ENCODE peak calls at places on chromosome 22, in nine cellular contexts. One of them, this sample, is unnamed.

GRCh38 chr22:38271101-38271500 is 1.7 kb downstream of the TMEM184B start:
- DNase-seq in upper lobe of left lung: no peak
- DNase-seq in A549: no peak
- DNase-seq in stomach: no peak
- DNase-seq in suprapubic skin: no peak
- DNase-seq in K562: no peak
- DNase-seq in transverse colon: no peak
- DNase-seq in tibial nerve: no peak
- DNase-seq in ovary: no peak
- DNase-seq in this sample: no peak

GRCh38 chr22:30459206-30460052 is 12.4 kb downstream of the SEC14L3 start:
- DNase-seq in stomach: no peak
- DNase-seq in tibial nerve: no peak
- DNase-seq in ovary: no peak
- DNase-seq in A549: peak
- DNase-seq in transverse colon: no peak
- DNase-seq in suprapubic skin: no peak
- DNase-seq in upper lobe of left lung: no peak
- DNase-seq in K562: peak
- DNase-seq in this sample: no peak

GRCh38 chr22:24165673-24166072 is 15.6 kb upstream of the SUSD2 start:
- DNase-seq in K562: no peak
- DNase-seq in A549: no peak
- DNase-seq in ovary: no peak
- DNase-seq in transverse colon: no peak
- DNase-seq in tibial nerve: no peak
- DNase-seq in upper lobe of left lung: no peak
- DNase-seq in stomach: no peak
- DNase-seq in suprapubic skin: no peak
- DNase-seq in this sample: no peak

GRCh38 chr22:39932918-39933649 is 27.1 kb upstream of the TMA7B start:
- DNase-seq in stomach: peak
- DNase-seq in tibial nerve: no peak
- DNase-seq in transverse colon: peak
- DNase-seq in A549: peak
- DNase-seq in K562: peak
- DNase-seq in ovary: no peak
- DNase-seq in upper lobe of left lung: no peak
- DNase-seq in suprapubic skin: no peak
- DNase-seq in this sample: no peak

GRCh38 chr22:35570686-35571194 is 30.1 kb downstream of the RASD2 start:
- DNase-seq in A549: no peak
- DNase-seq in K562: no peak
- DNase-seq in stomach: no peak
- DNase-seq in upper lobe of left lung: no peak
- DNase-seq in tibial nerve: no peak
- DNase-seq in transverse colon: no peak
- DNase-seq in suprapubic skin: no peak
- DNase-seq in ovary: no peak
- DNase-seq in this sample: no peak

GRCh38 chr22:25553131-25553530 is 11.3 kb upstream of the GRK3 start:
- DNase-seq in K562: no peak
- DNase-seq in upper lobe of left lung: no peak
- DNase-seq in tibial nerve: no peak
- DNase-seq in A549: no peak
- DNase-seq in transverse colon: no peak
- DNase-seq in stomach: no peak
- DNase-seq in ovary: no peak
- DNase-seq in suprapubic skin: no peak
- DNase-seq in this sample: no peak

GRCh38 chr22:30304495-30305244 is 15.4 kb upstream of the CASTOR1 start:
- DNase-seq in transverse colon: peak
- DNase-seq in A549: no peak
- DNase-seq in tibial nerve: no peak
- DNase-seq in upper lobe of left lung: no peak
- DNase-seq in suprapubic skin: no peak
- DNase-seq in ovary: no peak
- DNase-seq in stomach: peak
- DNase-seq in K562: no peak
- DNase-seq in this sample: no peak

GRCh38 chr22:26406118-26406517 is 22.9 kb upstream of the ASPHD2 start:
- DNase-seq in upper lobe of left lung: no peak
- DNase-seq in A549: peak
- DNase-seq in tibial nerve: no peak
- DNase-seq in stomach: no peak
- DNase-seq in transverse colon: no peak
- DNase-seq in K562: no peak
- DNase-seq in ovary: no peak
- DNase-seq in suprapubic skin: no peak
- DNase-seq in this sample: no peak

GRCh38 chr22:41447435-41448188 is 1.0 kb upstream of the TOB2 start:
- DNase-seq in tibial nerve: peak
- DNase-seq in A549: peak
- DNase-seq in suprapubic skin: no peak
- DNase-seq in upper lobe of left lung: peak
- DNase-seq in transverse colon: peak
- DNase-seq in ovary: peak
- DNase-seq in K562: peak
- DNase-seq in stomach: peak
- DNase-seq in this sample: peak

GRCh38 chr22:21736948-21737347 is 1.4 kb upstream of the YPEL1 start:
- DNase-seq in suprapubic skin: no peak
- DNase-seq in A549: no peak
- DNase-seq in tibial nerve: no peak
- DNase-seq in transverse colon: no peak
- DNase-seq in K562: no peak
- DNase-seq in stomach: no peak
- DNase-seq in upper lobe of left lung: no peak
- DNase-seq in ovary: no peak
- DNase-seq in this sample: no peak

GRCh38 chr22:38249803-38250641 is 22.8 kb downstream of the TMEM184B start:
- DNase-seq in stomach: no peak
- DNase-seq in suprapubic skin: no peak
- DNase-seq in transverse colon: no peak
- DNase-seq in A549: no peak
- DNase-seq in tibial nerve: no peak
- DNase-seq in K562: no peak
- DNase-seq in upper lobe of left lung: peak
- DNase-seq in ovary: no peak
- DNase-seq in this sample: no peak

GRCh38 chr22:45534339-45535192 is 31.9 kb downstream of the FBLN1 start:
- DNase-seq in K562: no peak
- DNase-seq in stomach: no peak
- DNase-seq in ovary: peak
- DNase-seq in tibial nerve: no peak
- DNase-seq in transverse colon: no peak
- DNase-seq in A549: no peak
- DNase-seq in upper lobe of left lung: no peak
- DNase-seq in suprapubic skin: no peak
- DNase-seq in this sample: peak

GRCh38 chr22:47841166-47841565 is 1078.7 kb downstream of the TBC1D22A start:
- DNase-seq in A549: no peak
- DNase-seq in suprapubic skin: no peak
- DNase-seq in transverse colon: no peak
- DNase-seq in K562: no peak
- DNase-seq in stomach: no peak
- DNase-seq in upper lobe of left lung: no peak
- DNase-seq in tibial nerve: no peak
- DNase-seq in ovary: no peak
- DNase-seq in this sample: no peak

GRCh38 chr22:26568207-26568706 is 21.7 kb downstream of the TPST2 start:
- DNase-seq in transverse colon: no peak
- DNase-seq in tibial nerve: no peak
- DNase-seq in ovary: no peak
- DNase-seq in upper lobe of left lung: no peak
- DNase-seq in suprapubic skin: no peak
- DNase-seq in stomach: no peak
- DNase-seq in K562: no peak
- DNase-seq in A549: no peak
- DNase-seq in this sample: no peak

GRCh38 chr22:28474248-28474647 is 205.4 kb downstream of the TTC28 start:
- DNase-seq in K562: no peak
- DNase-seq in A549: no peak
- DNase-seq in stomach: no peak
- DNase-seq in transverse colon: no peak
- DNase-seq in suprapubic skin: no peak
- DNase-seq in upper lobe of left lung: no peak
- DNase-seq in tibial nerve: no peak
- DNase-seq in ovary: no peak
- DNase-seq in this sample: no peak

GRCh38 chr22:40176921-40177737 is 596 bp upstream of the TNRC6B start:
- DNase-seq in transverse colon: peak
- DNase-seq in upper lobe of left lung: no peak
- DNase-seq in tibial nerve: peak
- DNase-seq in ovary: no peak
- DNase-seq in K562: peak
- DNase-seq in stomach: peak
- DNase-seq in A549: peak
- DNase-seq in suprapubic skin: no peak
- DNase-seq in this sample: no peak

GRCh38 chr22:40046126-40046525 is 51.4 kb downstream of the FAM83F start:
- DNase-seq in suprapubic skin: no peak
- DNase-seq in tibial nerve: no peak
- DNase-seq in A549: no peak
- DNase-seq in K562: no peak
- DNase-seq in upper lobe of left lung: no peak
- DNase-seq in ovary: no peak
- DNase-seq in stomach: no peak
- DNase-seq in transverse colon: no peak
- DNase-seq in this sample: no peak

GRCh38 chr22:29524440-29525191 is 28.9 kb downstream of the THOC5 start:
- DNase-seq in tibial nerve: no peak
- DNase-seq in K562: peak
- DNase-seq in transverse colon: peak
- DNase-seq in ovary: peak
- DNase-seq in A549: peak
- DNase-seq in upper lobe of left lung: no peak
- DNase-seq in suprapubic skin: no peak
- DNase-seq in stomach: peak
- DNase-seq in this sample: no peak

GRCh38 chr22:41620646-41621098 is at the start of gene DESI1:
- DNase-seq in ovary: no peak
- DNase-seq in suprapubic skin: no peak
- DNase-seq in K562: no peak
- DNase-seq in upper lobe of left lung: no peak
- DNase-seq in stomach: no peak
- DNase-seq in transverse colon: no peak
- DNase-seq in tibial nerve: no peak
- DNase-seq in A549: peak
- DNase-seq in this sample: no peak

GRCh38 chr22:20816559-20816958 is 42.1 kb downstream of the PI4KA start:
- DNase-seq in suprapubic skin: no peak
- DNase-seq in A549: no peak
- DNase-seq in tibial nerve: no peak
- DNase-seq in upper lobe of left lung: no peak
- DNase-seq in stomach: no peak
- DNase-seq in K562: no peak
- DNase-seq in ovary: no peak
- DNase-seq in transverse colon: no peak
- DNase-seq in this sample: no peak

GRCh38 chr22:32828150-32828549 is 26.6 kb downstream of the TIMP3 start:
- DNase-seq in suprapubic skin: no peak
- DNase-seq in A549: no peak
- DNase-seq in tibial nerve: no peak
- DNase-seq in K562: no peak
- DNase-seq in ovary: no peak
- DNase-seq in upper lobe of left lung: no peak
- DNase-seq in transverse colon: no peak
- DNase-seq in stomach: no peak
- DNase-seq in this sample: peak
- TF ChIP-seq EP300 in suprapubic skin: no peak
- TF ChIP-seq EP300 in A549: no peak
- TF ChIP-seq EP300 in tibial nerve: no peak
- TF ChIP-seq EP300 in K562: no peak
- TF ChIP-seq EP300 in ovary: no peak
- TF ChIP-seq EP300 in upper lobe of left lung: no peak
- TF ChIP-seq EP300 in transverse colon: no peak
- TF ChIP-seq EP300 in stomach: no peak
- TF ChIP-seq EP300 in this sample: no peak

GRCh38 chr22:50532824-50533344 is 3.1 kb upstream of the TYMP start:
- DNase-seq in suprapubic skin: no peak
- DNase-seq in A549: no peak
- DNase-seq in upper lobe of left lung: no peak
- DNase-seq in stomach: no peak
- DNase-seq in K562: no peak
- DNase-seq in transverse colon: no peak
- DNase-seq in tibial nerve: no peak
- DNase-seq in ovary: no peak
- DNase-seq in this sample: no peak
- TF ChIP-seq EP300 in suprapubic skin: no peak
- TF ChIP-seq EP300 in A549: no peak
- TF ChIP-seq EP300 in upper lobe of left lung: no peak
- TF ChIP-seq EP300 in stomach: no peak
- TF ChIP-seq EP300 in K562: no peak
- TF ChIP-seq EP300 in transverse colon: no peak
- TF ChIP-seq EP300 in tibial nerve: no peak
- TF ChIP-seq EP300 in ovary: no peak
- TF ChIP-seq EP300 in this sample: no peak

GRCh38 chr22:43884600-43885318 is 7.1 kb downstream of the PNPLA5 start:
- DNase-seq in stomach: peak
- DNase-seq in A549: peak
- DNase-seq in ovary: peak
- DNase-seq in K562: peak
- DNase-seq in suprapubic skin: no peak
- DNase-seq in upper lobe of left lung: no peak
- DNase-seq in tibial nerve: peak
- DNase-seq in transverse colon: peak
- DNase-seq in this sample: peak
- TF ChIP-seq EP300 in stomach: no peak
- TF ChIP-seq EP300 in A549: no peak
- TF ChIP-seq EP300 in ovary: no peak
- TF ChIP-seq EP300 in K562: no peak
- TF ChIP-seq EP300 in suprapubic skin: no peak
- TF ChIP-seq EP300 in upper lobe of left lung: no peak
- TF ChIP-seq EP300 in tibial nerve: no peak
- TF ChIP-seq EP300 in transverse colon: no peak
- TF ChIP-seq EP300 in this sample: no peak

DNA sequence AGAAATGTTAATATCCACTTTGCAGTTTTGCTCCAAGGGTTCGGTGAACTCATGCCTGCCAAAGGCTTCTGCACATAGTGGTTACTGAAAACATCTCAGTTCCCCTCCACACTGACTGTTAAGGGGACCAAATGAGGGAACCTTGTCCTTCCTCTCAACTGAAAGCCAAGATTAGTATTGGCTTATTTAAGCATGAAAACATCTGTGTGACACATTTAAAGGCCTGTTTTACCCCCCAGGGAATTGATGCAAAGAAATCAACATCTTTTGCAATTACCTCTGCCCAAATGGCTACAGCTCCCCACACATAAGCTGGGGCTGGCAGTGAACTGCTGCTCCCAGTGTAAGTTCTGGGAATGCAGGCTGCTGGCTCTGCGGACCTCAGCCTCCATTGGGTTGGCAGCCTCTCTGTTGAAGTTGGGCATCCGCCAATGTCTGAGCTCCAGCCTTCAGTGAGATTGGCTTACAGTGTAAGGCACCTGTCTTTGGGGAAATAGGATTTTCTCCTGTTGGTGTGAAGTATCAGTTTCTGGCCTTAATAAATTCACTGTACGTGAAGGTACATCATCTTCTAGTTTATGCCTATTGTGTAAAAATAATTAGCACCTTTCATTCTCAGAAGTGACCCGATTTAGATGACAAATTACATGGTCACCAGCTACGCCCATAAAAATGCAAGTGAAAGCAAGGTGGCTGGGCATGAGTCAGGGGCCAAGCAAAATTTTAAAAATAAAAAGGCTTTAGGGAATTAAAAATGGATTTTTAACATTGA is 213.4 kb upstream of the SYN3 start:
- DNase-seq in upper lobe of left lung: no peak
- DNase-seq in K562: no peak
- DNase-seq in transverse colon: peak
- DNase-seq in ovary: peak
- DNase-seq in tibial nerve: peak
- DNase-seq in A549: no peak
- DNase-seq in stomach: peak
- DNase-seq in suprapubic skin: no peak
- DNase-seq in this sample: no peak
- TF ChIP-seq EP300 in upper lobe of left lung: no peak
- TF ChIP-seq EP300 in K562: no peak
- TF ChIP-seq EP300 in transverse colon: no peak
- TF ChIP-seq EP300 in ovary: no peak
- TF ChIP-seq EP300 in tibial nerve: no peak
- TF ChIP-seq EP300 in A549: no peak
- TF ChIP-seq EP300 in stomach: no peak
- TF ChIP-seq EP300 in suprapubic skin: no peak
- TF ChIP-seq EP300 in this sample: no peak